ENCODE peak calls at places on chromosome 11, in nine cellular contexts. Q is fibroblast of mammary gland, R is fibroblast of the aortic adventitia, H is spleen, P is AG09309, E is esophagus muscularis mucosa, Z is gastrocnemius medialis, S is NB4, V is heart left ventricle. O is an unnamed sample.

GRCh38 chr11:118437736-118438125 is 1.4 kb downstream of the KMT2A start:
- DNase-seq in E (no peak), Q (peak), V (no peak), R (no peak), H (peak), S (peak), P (no peak), Z (no peak), O (peak)

GRCh38 chr11:97454988-97455387 is 1065.2 kb downstream of the JRKL start:
- DNase-seq in V (no peak), Z (no peak), Q (peak), E (no peak), H (no peak), R (peak), P (no peak), S (peak), O (no peak)

GRCh38 chr11:110472858-110473257 is 43.1 kb downstream of the FDX1 start:
- DNase-seq in Q (peak), H (no peak), P (no peak), Z (no peak), S (no peak), R (peak), E (no peak), V (no peak), O (no peak)

GRCh38 chr11:1785749-1786261 is 22.1 kb upstream of the CTSD start:
- DNase-seq in V (no peak), P (no peak), Q (no peak), R (no peak), S (no peak), E (no peak), Z (no peak), H (no peak), O (no peak)

GRCh38 chr11:104163100-104164027 is 583 bp downstream of the PDGFD start:
- DNase-seq in S (no peak), E (no peak), Q (peak), V (no peak), P (no peak), H (peak), Z (no peak), R (peak), O (peak)

GRCh38 chr11:3056296-3057068 is 741 bp downstream of the CARS1 start:
- DNase-seq in Z (no peak), P (no peak), R (peak), H (no peak), Q (no peak), E (no peak), S (peak), V (no peak), O (peak)

GRCh38 chr11:89327885-89328284 is 150.2 kb downstream of the TYR start:
- DNase-seq in S (no peak), P (no peak), E (no peak), V (no peak), H (no peak), Q (no peak), Z (no peak), R (no peak), O (no peak)

GRCh38 chr11:99739464-99740089 is 718.8 kb downstream of the CNTN5 start:
- DNase-seq in S (peak), E (no peak), R (peak), Z (no peak), H (no peak), V (no peak), P (no peak), Q (peak), O (peak)

GRCh38 chr11:102438311-102439062 is 14.1 kb downstream of the TMEM123 start:
- DNase-seq in H (no peak), S (no peak), R (no peak), E (no peak), V (no peak), P (no peak), Q (peak), Z (no peak), O (no peak)

GRCh38 chr11:122170815-122171475 is 54.9 kb upstream of the BLID start:
- DNase-seq in Z (no peak), P (no peak), V (no peak), Q (peak), S (no peak), H (no peak), R (peak), E (no peak), O (no peak)

GRCh38 chr11:121887564-121887963 is 228.5 kb downstream of the BLID start:
- DNase-seq in V (no peak), Z (no peak), E (no peak), H (no peak), R (no peak), Q (no peak), S (no peak), P (no peak), O (no peak)

GRCh38 chr11:62882428-62882742 is 1.7 kb downstream of the SLC3A2 start:
- DNase-seq in R (no peak), P (no peak), S (no peak), V (no peak), H (no peak), E (no peak), Q (no peak), Z (no peak), O (no peak)

GRCh38 chr11:116176484-116177005 is 596.2 kb downstream of the BUD13 start:
- DNase-seq in E (no peak), P (no peak), V (no peak), S (no peak), H (no peak), Z (no peak), R (no peak), Q (no peak), O (peak)

GRCh38 chr11:326842-327580 is 6.4 kb upstream of the IFITM3 start:
- DNase-seq in Z (peak), H (peak), P (no peak), R (peak), Q (peak), V (peak), S (peak), E (peak), O (peak)

GRCh38 chr11:108857382-108857781 is 192.5 kb downstream of the DDX10 start:
- DNase-seq in P (no peak), S (no peak), H (no peak), E (no peak), Z (no peak), R (peak), V (no peak), Q (no peak), O (no peak)

GRCh38 chr11:22920939-22921565 is 60.8 kb upstream of the CCDC179 start:
- DNase-seq in H (no peak), R (peak), Z (no peak), S (peak), V (no peak), E (no peak), P (peak), Q (peak), O (peak)

GRCh38 chr11:102120006-102120405 is 9.8 kb downstream of the YAP1 start:
- DNase-seq in R (peak), Z (no peak), Q (peak), H (no peak), S (no peak), P (no peak), V (no peak), E (no peak), O (no peak)

GRCh38 chr11:77799338-77799737 is 21.2 kb downstream of the RSF1 start:
- DNase-seq in R (no peak), E (no peak), P (no peak), V (no peak), S (peak), H (no peak), Z (no peak), Q (no peak), O (no peak)

GRCh38 chr11:106956887-106957505 is 61.3 kb downstream of the GUCY1A2 start:
- DNase-seq in P (no peak), S (peak), E (no peak), H (no peak), R (no peak), Z (no peak), Q (no peak), V (no peak), O (no peak)

GRCh38 chr11:34213366-34213765 is 107.9 kb downstream of the NAT10 start:
- DNase-seq in S (no peak), Z (no peak), P (no peak), V (no peak), Q (peak), R (no peak), E (no peak), H (no peak), O (no peak)

GRCh38 chr11:848380-848931 is 5.8 kb downstream of the TSPAN4 start:
- DNase-seq in V (no peak), E (no peak), S (peak), Z (no peak), P (no peak), Q (no peak), H (peak), R (peak), O (peak)

GRCh38 chr11:1773711-1774550 is 10.2 kb upstream of the CTSD start:
- DNase-seq in E (no peak), H (peak), P (no peak), V (no peak), R (no peak), S (no peak), Q (no peak), Z (no peak), O (no peak)

GRCh38 chr11:69122337-69122641 is 33.4 kb upstream of the SMIM38 start:
- DNase-seq in Q (no peak), P (no peak), E (no peak), H (peak), V (no peak), R (no peak), Z (no peak), S (no peak), O (no peak)

GRCh38 chr11:113504586-113504985 is 29.4 kb upstream of the DRD2 start:
- DNase-seq in S (no peak), V (no peak), R (no peak), Q (no peak), H (no peak), Z (no peak), E (peak), P (no peak), O (no peak)

GRCh38 chr11:10938231-10938630 is 80.4 kb upstream of the ZBED5 start:
- DNase-seq in S (no peak), Q (no peak), H (no peak), R (no peak), V (no peak), Z (no peak), E (peak), P (no peak), O (no peak)

GRCh38 chr11:73001615-73002014 is 140.5 kb downstream of the FCHSD2 start:
- DNase-seq in E (no peak), S (no peak), Q (peak), H (no peak), V (no peak), P (no peak), R (peak), Z (no peak), O (no peak)

GRCh38 chr11:73949246-73949645 is 1.6 kb upstream of the DNAJB13 start:
- DNase-seq in S (peak), Q (no peak), H (no peak), V (no peak), R (no peak), Z (no peak), E (no peak), P (no peak), O (no peak)

GRCh38 chr11:1346669-1347390 is 37.4 kb upstream of the TOLLIP start:
- DNase-seq in R (no peak), Z (no peak), H (peak), S (no peak), V (no peak), E (no peak), P (no peak), Q (no peak), O (no peak)

GRCh38 chr11:81359476-81359875 is 1374.2 kb downstream of the FAM181B start:
- DNase-seq in Q (peak), Z (no peak), R (no peak), E (no peak), H (no peak), S (no peak), P (no peak), V (no peak), O (no peak)

GRCh38 chr11:1742869-1743586 is 7.4 kb downstream of the IFITM10 start:
- DNase-seq in Z (no peak), V (no peak), P (no peak), E (no peak), S (no peak), H (no peak), Q (no peak), R (no peak), O (no peak)

GRCh38 chr11:67248653-67249052 is 17.6 kb upstream of the GRK2 start:
- DNase-seq in R (no peak), P (no peak), V (no peak), S (no peak), Q (peak), Z (peak), H (no peak), E (no peak), O (no peak)

GRCh38 chr11:20022363-20023081 is 137.8 kb downstream of the DBX1 start:
- DNase-seq in Q (peak), E (no peak), V (no peak), H (no peak), S (no peak), P (no peak), R (peak), Z (no peak), O (peak)

GRCh38 chr11:110032957-110033570 is 60.1 kb upstream of the ZC3H12C start:
- DNase-seq in V (no peak), R (no peak), E (no peak), S (no peak), Q (no peak), P (no peak), Z (no peak), H (no peak), O (no peak)

GRCh38 chr11:112783945-112784322 is 177.3 kb upstream of the NCAM1 start:
- DNase-seq in R (no peak), E (no peak), Q (no peak), S (no peak), Z (no peak), V (no peak), H (no peak), P (no peak), O (no peak)

GRCh38 chr11:128924109-128924508 is 18.6 kb downstream of the TP53AIP1 start:
- DNase-seq in H (peak), Z (no peak), V (no peak), Q (no peak), P (no peak), R (no peak), E (no peak), S (no peak), O (no peak)

GRCh38 chr11:118168751-118169150 is 7.7 kb downstream of the SCN2B start:
- DNase-seq in P (no peak), S (peak), H (no peak), R (no peak), E (no peak), V (peak), Q (no peak), Z (no peak), O (no peak)

GRCh38 chr11:61974766-61975631 is 7.6 kb upstream of the FTH1 start:
- DNase-seq in P (no peak), Q (no peak), E (no peak), V (no peak), Z (no peak), R (peak), S (no peak), H (peak), O (no peak)

GRCh38 chr11:100152751-100153150 is 534.3 kb upstream of the ARHGAP42 start:
- DNase-seq in Z (no peak), R (no peak), H (no peak), V (no peak), S (no peak), P (no peak), Q (peak), E (no peak), O (no peak)

DNA sequence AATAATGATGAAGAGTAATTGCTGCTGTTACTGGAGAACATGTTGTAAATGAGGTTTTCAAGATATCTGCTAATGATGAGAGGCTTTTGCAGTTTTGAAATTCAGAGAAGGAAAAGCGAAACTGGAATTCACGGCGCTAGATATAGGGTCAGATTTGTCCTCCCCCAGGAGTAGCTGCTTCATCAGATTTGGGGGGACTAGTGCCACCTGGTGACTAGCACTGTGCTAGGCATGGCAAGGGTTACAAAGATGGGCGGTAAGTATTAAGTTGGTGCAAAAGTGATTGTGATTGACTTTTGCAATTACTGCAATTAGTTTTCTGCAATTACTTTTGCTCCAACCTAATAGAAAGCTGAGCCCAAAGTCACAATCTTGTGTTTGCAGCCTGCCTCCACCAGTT is 879.9 kb upstream of the TENM4 start:
- DNase-seq in V (no peak), P (no peak), Q (no peak), E (no peak), S (peak), Z (no peak), R (no peak), H (no peak), O (peak)
- TF ChIP-seq CTCF in V (no peak), P (no peak), Q (peak), E (no peak), S (peak), Z (no peak), R (no peak), H (no peak), O (peak)

DNA sequence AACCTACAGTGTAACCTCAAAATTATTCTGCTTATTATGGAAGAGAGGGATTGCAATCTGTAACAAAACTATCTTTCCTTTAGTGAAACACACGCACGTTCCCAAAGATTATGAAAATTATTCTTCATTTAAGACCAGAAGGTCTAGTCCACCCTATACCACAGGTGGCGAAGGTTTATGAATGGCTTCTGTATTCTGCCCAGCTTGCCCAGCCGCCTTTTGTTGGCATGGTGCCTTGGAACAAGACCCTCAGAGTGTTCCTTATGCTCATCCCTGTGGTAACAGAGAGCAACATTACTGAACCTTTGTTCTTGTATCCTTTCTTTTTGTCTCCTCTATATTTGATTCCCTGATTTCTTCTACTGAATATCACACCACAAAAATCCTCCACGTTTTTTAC is 116.4 kb downstream of the FAR1 start:
- DNase-seq in V (no peak), R (no peak), S (no peak), Z (no peak), P (no peak), E (peak), H (no peak), Q (no peak), O (no peak)
- H3K4me3 ChIP-seq in V (no peak), R (no peak), S (no peak), Z (no peak), P (no peak), E (no peak), H (no peak), Q (no peak), O (no peak)

DNA sequence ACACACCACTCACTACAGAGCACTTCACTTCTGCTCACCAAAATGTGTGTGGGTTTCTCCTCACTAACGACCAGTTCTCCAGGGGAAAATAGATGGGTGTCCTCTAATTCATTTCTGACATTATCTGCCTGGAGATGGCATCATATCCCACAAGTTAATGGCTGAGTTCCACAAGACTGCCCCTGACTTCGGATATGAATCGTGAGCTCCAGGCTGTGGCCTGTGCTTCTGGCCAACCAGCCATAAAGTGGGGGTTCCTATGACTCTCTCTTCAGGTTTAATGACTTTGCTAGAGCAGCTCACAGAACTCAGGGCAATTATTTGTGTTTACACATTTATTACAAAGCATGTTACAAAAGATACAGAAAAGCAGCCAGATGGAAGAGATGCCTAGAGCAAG is 113.0 kb upstream of the SYT13 start:
- DNase-seq in H (no peak), S (peak), E (no peak), V (no peak), R (no peak), P (no peak), Z (no peak), Q (no peak), O (no peak)
- TF ChIP-seq CTCF in H (no peak), S (no peak), E (no peak), V (no peak), R (no peak), P (no peak), Z (no peak), Q (no peak), O (no peak)

GRCh38 chr11:13297308-13297916 is 19.8 kb downstream of the BMAL1 start:
- DNase-seq in E (no peak), Z (no peak), P (no peak), Q (no peak), H (peak), S (no peak), R (no peak), V (no peak), O (no peak)
- H3K4me3 ChIP-seq in E (no peak), Z (no peak), P (no peak), Q (no peak), H (no peak), S (no peak), R (no peak), V (no peak), O (no peak)

GRCh38 chr11:47445840-47446239 is 3.1 kb downstream of the RAPSN start:
- DNase-seq in P (no peak), V (no peak), R (no peak), S (no peak), H (no peak), Z (no peak), Q (no peak), E (no peak), O (no peak)

GRCh38 chr11:47443817-47444216 is 5.1 kb downstream of the RAPSN start:
- DNase-seq in V (no peak), S (no peak), Z (no peak), H (no peak), P (no peak), E (no peak), R (no peak), Q (no peak), O (no peak)

GRCh38 chr11:47442514-47442913 is 6.4 kb downstream of the RAPSN start:
- DNase-seq in R (no peak), V (peak), Z (peak), E (no peak), H (no peak), S (no peak), P (no peak), Q (no peak), O (no peak)

GRCh38 chr11:47441421-47441820 is 7.5 kb downstream of the RAPSN start:
- DNase-seq in R (no peak), S (no peak), Q (no peak), H (no peak), E (no peak), Z (no peak), V (peak), P (no peak), O (no peak)

DNA sequence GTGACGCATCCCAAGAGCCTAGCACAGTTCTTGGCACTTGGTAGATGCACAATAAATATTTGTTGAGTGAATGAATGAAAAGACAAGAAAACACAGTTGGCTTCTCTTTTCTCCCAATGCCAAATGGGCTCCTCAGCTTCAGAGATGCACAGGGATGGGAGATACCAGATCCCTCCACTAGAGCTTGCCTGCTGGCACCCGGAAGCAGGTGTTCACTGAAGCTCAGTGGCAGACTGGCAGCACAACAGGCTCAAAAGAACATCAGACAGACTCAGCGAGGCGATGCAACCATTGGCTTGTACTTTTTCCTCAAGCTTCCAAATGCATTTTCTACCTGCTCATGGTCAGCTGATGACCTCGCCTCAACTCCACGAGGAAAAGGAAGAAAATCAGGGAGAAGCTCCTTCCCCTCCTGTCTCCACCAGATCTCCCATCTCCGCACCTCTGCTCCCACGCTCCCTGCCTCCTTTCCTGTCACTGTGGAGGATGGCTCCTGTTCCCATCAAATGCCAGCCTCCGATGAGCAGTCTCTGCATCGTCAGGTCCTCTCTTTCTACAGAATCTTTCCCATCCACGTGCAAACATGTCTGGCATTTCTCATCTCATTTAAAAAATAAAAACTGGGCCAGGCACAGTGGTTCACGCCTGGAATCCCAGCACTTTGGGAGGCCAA is 5.8 kb downstream of the RAPSN start:
- DNase-seq in E (no peak), S (no peak), V (peak), Q (no peak), Z (no peak), R (no peak), P (no peak), H (no peak), O (no peak)
- TF ChIP-seq CTCF in E (no peak), S (no peak), V (no peak), Q (no peak), Z (no peak), R (peak), P (no peak), H (no peak), O (no peak)